ENCODE peak calls at places on chromosomes 16 and 17, in five cellular contexts. V is ascending aorta; R is HTR-8/SVneo; O is stimulated activated CD4-positive, alpha-beta T cell treated with anti-CD3 and anti-CD28 coated beads, Interleukin-15, amount 100 ng/mL, for 24 hours; I is NCI-H510A treated with DMSO at 0.1 percent for 48 hours. A is an unnamed sample.

GRCh38 chr17:42288078-42288984 is at the start of gene STAT5A:
- DNase-seq in I (peak), V (peak), R (peak), O (peak), A (peak)

GRCh38 chr16:984736-985135 is 3.2 kb downstream of the SOX8 start:
- DNase-seq in R (no peak), O (no peak), I (no peak), V (no peak), A (no peak)

GRCh38 chr16:64182985-64183384 is 938.9 kb downstream of the CDH11 start:
- DNase-seq in R (no peak), I (no peak), V (no peak), O (no peak), A (no peak)

GRCh38 chr16:84607694-84608093 is 10.2 kb downstream of the COTL1 start:
- DNase-seq in V (no peak), I (no peak), R (no peak), O (no peak), A (no peak)

GRCh38 chr16:78210305-78210704 is 110.9 kb downstream of the WWOX start:
- DNase-seq in R (no peak), I (peak), V (no peak), O (no peak), A (peak)

GRCh38 chr17:2266045-2266864 is 37.3 kb downstream of the SMG6 start:
- DNase-seq in R (no peak), I (no peak), O (peak), V (peak), A (no peak)

GRCh38 chr17:73003487-73003886 is 89.0 kb downstream of the SLC39A11 start:
- DNase-seq in O (no peak), R (no peak), V (no peak), I (no peak), A (no peak)

GRCh38 chr17:3750926-3751325 is 27.2 kb downstream of the HASPIN start:
- DNase-seq in O (peak), V (no peak), R (no peak), I (no peak), A (no peak)

GRCh38 chr16:2537451-2538379 is at the start of gene PDPK1:
- DNase-seq in I (peak), R (peak), V (peak), O (peak), A (peak)

GRCh38 chr17:40307691-40308289 is 1.2 kb upstream of the RARA start:
- DNase-seq in R (no peak), V (no peak), O (no peak), I (peak), A (peak)

GRCh38 chr17:29039764-29040598 is 3.0 kb upstream of the PIPOX start:
- DNase-seq in V (no peak), I (no peak), O (no peak), R (peak), A (no peak)

GRCh38 chr16:5938607-5939006 is 841.0 kb upstream of the EEF2KMT start:
- DNase-seq in V (no peak), I (no peak), O (no peak), R (no peak), A (no peak)

GRCh38 chr16:1146409-1146808 is 6.5 kb upstream of the CACNA1H start:
- DNase-seq in I (no peak), O (peak), R (no peak), V (no peak), A (no peak)

GRCh38 chr16:53925011-53925410 is 221.1 kb downstream of the FTO start:
- DNase-seq in V (no peak), R (no peak), I (no peak), O (no peak), A (no peak)

GRCh38 chr16:16996830-16997229 is 473.9 kb downstream of the XYLT1 start:
- DNase-seq in R (no peak), O (no peak), I (no peak), V (no peak), A (no peak)

GRCh38 chr17:50867856-50868438 is 1.8 kb upstream of the TOB1 start:
- DNase-seq in V (no peak), I (no peak), O (no peak), R (no peak), A (no peak)

GRCh38 chr16:8849411-8850011 is 19.3 kb downstream of the CARHSP1 start:
- DNase-seq in V (no peak), I (no peak), R (no peak), O (no peak), A (no peak)

GRCh38 chr17:60392845-60393702 is 1.1 kb upstream of the USP32 start:
- DNase-seq in O (peak), V (no peak), I (peak), R (peak), A (peak)

GRCh38 chr16:14109782-14110727 is 38.9 kb downstream of the MRTFB start:
- DNase-seq in R (no peak), O (no peak), V (no peak), I (no peak), A (no peak)

GRCh38 chr16:11609474-11610120 is 22.9 kb upstream of the LITAF start:
- DNase-seq in I (no peak), R (no peak), V (no peak), O (no peak), A (no peak)

GRCh38 chr16:70805787-70806186 is 4.8 kb upstream of the VAC14 start:
- DNase-seq in R (peak), I (no peak), O (no peak), V (no peak), A (no peak)

GRCh38 chr16:85530370-85530739 is 82.8 kb upstream of the GSE1 start:
- DNase-seq in O (no peak), V (no peak), I (no peak), R (no peak), A (no peak)

GRCh38 chr17:16304832-16305231 is 48.4 kb downstream of the CENPV start:
- DNase-seq in R (no peak), V (no peak), O (no peak), I (peak), A (peak)

GRCh38 chr17:68431661-68432071 is 25.6 kb downstream of the WIPI1 start:
- DNase-seq in V (no peak), R (peak), I (no peak), O (peak), A (peak)

GRCh38 chr16:81576696-81577095 is 132.1 kb downstream of the CMIP start:
- DNase-seq in R (no peak), I (no peak), O (no peak), V (no peak), A (no peak)

GRCh38 chr17:37824534-37825485 is 80.0 kb upstream of the HNF1B start:
- DNase-seq in V (no peak), I (no peak), O (no peak), R (peak), A (no peak)

GRCh38 chr17:61247438-61247837 is 152.2 kb upstream of the TBX2 start:
- DNase-seq in V (no peak), I (no peak), O (no peak), R (no peak), A (peak)

GRCh38 chr16:85177448-85177846 is 65.2 kb upstream of the CIBAR2 start:
- DNase-seq in R (no peak), O (no peak), V (no peak), I (no peak), A (no peak)

GRCh38 chr17:76107507-76107906 is 3.9 kb upstream of the EXOC7 start:
- DNase-seq in V (no peak), O (no peak), I (no peak), R (no peak), A (no peak)

GRCh38 chr17:13230350-13230900 is 212.6 kb upstream of the ELAC2 start:
- DNase-seq in V (no peak), O (no peak), I (no peak), R (no peak), A (no peak)

GRCh38 chr17:73998246-73999220 is 204.9 kb upstream of the RPL38 start:
- DNase-seq in I (peak), O (peak), R (peak), V (no peak), A (peak)

GRCh38 chr17:36755586-36755985 is 154.2 kb downstream of the MRM1 start:
- DNase-seq in I (peak), O (peak), V (no peak), R (peak), A (peak)

GRCh38 chr17:79875511-79875910 is 36.3 kb upstream of the CBX4 start:
- DNase-seq in O (no peak), R (no peak), V (no peak), I (no peak), A (no peak)

A was measured in NCI-H1092 treated with DMSO at 0.1 percent for 48 hours.